ENCODE peak calls at places on chromosomes 4 and X, in seven cellular contexts. T is left lung; C is CD8-positive, alpha-beta T cell; X is IMR-90; E is gastrocnemius medialis; I is lower lobe of right lung; J is BJ. P is an unnamed sample. For H3K27me3, the result is how much of the 10 kb centered on the place peaks cover.

GRCh38 chrX:17738002-17738713 is 865 bp downstream of the SCML1 start:
- DNase-seq in E (peak), J (no peak), C (peak), X (peak), I (peak), T (peak), P (peak)

GRCh38 chr4:16516796-16517413 is 290.6 kb upstream of the TAPT1 start:
- DNase-seq in E (no peak), T (no peak), X (peak), I (no peak), C (no peak), J (no peak), P (peak)

GRCh38 chr4:102825261-102826071 is 1.9 kb downstream of the UBE2D3 start:
- DNase-seq in J (peak), E (peak), C (no peak), I (no peak), X (peak), T (no peak), P (peak)

GRCh38 chrX:97016106-97016505 is 132.4 kb downstream of the RPA4 start:
- DNase-seq in J (no peak), X (no peak), C (no peak), I (no peak), T (no peak), E (no peak), P (no peak)

GRCh38 chr4:128371004-128371777 is 83.6 kb upstream of the PGRMC2 start:
- DNase-seq in J (no peak), X (peak), E (no peak), T (no peak), C (no peak), I (no peak), P (no peak)

GRCh38 chr4:33088713-33089112 is 2368.5 kb downstream of the PCDH7 start:
- DNase-seq in T (no peak), X (no peak), J (no peak), C (no peak), I (no peak), E (no peak), P (no peak)

GRCh38 chr4:24664956-24665355 is 80.6 kb upstream of the DHX15 start:
- DNase-seq in T (no peak), X (peak), C (no peak), J (peak), E (no peak), I (no peak), P (no peak)

GRCh38 chr4:184475096-184475461 is 729 bp upstream of the IRF2 start:
- DNase-seq in I (peak), T (no peak), C (no peak), E (peak), J (no peak), X (peak), P (peak)

GRCh38 chr4:39446842-39447573 is 11.7 kb downstream of the RPL9 start:
- DNase-seq in J (no peak), E (no peak), C (peak), X (peak), T (peak), I (peak), P (peak)

GRCh38 chr4:184938871-184939270 is 79.4 kb upstream of the HELT start:
- DNase-seq in J (no peak), X (no peak), I (no peak), E (no peak), T (no peak), C (no peak), P (no peak)

GRCh38 chrX:103878466-103879151 is 46.6 kb upstream of the RAB9B start:
- DNase-seq in I (no peak), C (no peak), T (no peak), E (no peak), X (peak), J (peak), P (peak)

GRCh38 chrX:136210806-136211205 is 40.4 kb downstream of the MAP7D3 start:
- DNase-seq in X (no peak), I (no peak), T (no peak), J (no peak), C (no peak), E (no peak), P (no peak)

GRCh38 chr4:108953941-108954340 is 191.1 kb upstream of the ETNPPL start:
- DNase-seq in E (no peak), X (no peak), C (no peak), I (no peak), J (no peak), T (no peak), P (no peak)

GRCh38 chr4:160175064-160175643 is 1072.3 kb downstream of the RAPGEF2 start:
- DNase-seq in E (no peak), I (no peak), X (no peak), T (peak), J (no peak), C (no peak), P (peak)

GRCh38 chrX:46683023-46683422 is 75.9 kb downstream of the SLC9A7 start:
- DNase-seq in I (no peak), E (no peak), T (no peak), X (peak), J (no peak), C (no peak), P (no peak)

GRCh38 chr4:154164931-154165839 is 326.4 kb downstream of the DCHS2 start:
- DNase-seq in T (no peak), C (no peak), E (no peak), J (peak), I (no peak), X (peak), P (peak)

GRCh38 chr4:65028592-65028991 is 619.3 kb upstream of the TECRL start:
- DNase-seq in J (no peak), T (no peak), I (no peak), C (no peak), X (no peak), E (no peak), P (no peak)

GRCh38 chr4:85861064-85861767 is 386.3 kb downstream of the ARHGAP24 start:
- DNase-seq in C (no peak), J (no peak), T (no peak), X (peak), I (no peak), E (no peak), P (no peak)

GRCh38 chr4:63063765-63064164 is 1345.5 kb downstream of the TECRL start:
- DNase-seq in I (no peak), T (no peak), E (no peak), X (no peak), J (no peak), C (no peak), P (no peak)

GRCh38 chrX:74536142-74537010 is 78.0 kb downstream of the RLIM start:
- DNase-seq in E (peak), C (peak), I (peak), X (peak), T (peak), J (peak), P (peak)
- TF ChIP-seq CTCF in E (peak), C (no peak), I (peak), X (peak), T (peak), J (peak), P (peak)

GRCh38 chr4:3498901-3499510 is 33.2 kb downstream of the LRPAP1 start:
- DNase-seq in T (no peak), X (no peak), C (no peak), J (no peak), E (no peak), I (no peak), P (no peak)

GRCh38 chr4:3496021-3496420 is 32.9 kb downstream of the DOK7 start:
- DNase-seq in E (no peak), T (no peak), J (no peak), C (no peak), I (no peak), X (no peak), P (no peak)

GRCh38 chr4:3498407-3498806 is 33.8 kb downstream of the LRPAP1 start:
- DNase-seq in E (no peak), J (no peak), C (no peak), X (no peak), T (no peak), I (no peak), P (no peak)

GRCh38 chr4:3497095-3497494 is 34.0 kb downstream of the DOK7 start:
- DNase-seq in I (no peak), T (no peak), J (no peak), C (no peak), X (no peak), E (no peak), P (no peak)

DNA sequence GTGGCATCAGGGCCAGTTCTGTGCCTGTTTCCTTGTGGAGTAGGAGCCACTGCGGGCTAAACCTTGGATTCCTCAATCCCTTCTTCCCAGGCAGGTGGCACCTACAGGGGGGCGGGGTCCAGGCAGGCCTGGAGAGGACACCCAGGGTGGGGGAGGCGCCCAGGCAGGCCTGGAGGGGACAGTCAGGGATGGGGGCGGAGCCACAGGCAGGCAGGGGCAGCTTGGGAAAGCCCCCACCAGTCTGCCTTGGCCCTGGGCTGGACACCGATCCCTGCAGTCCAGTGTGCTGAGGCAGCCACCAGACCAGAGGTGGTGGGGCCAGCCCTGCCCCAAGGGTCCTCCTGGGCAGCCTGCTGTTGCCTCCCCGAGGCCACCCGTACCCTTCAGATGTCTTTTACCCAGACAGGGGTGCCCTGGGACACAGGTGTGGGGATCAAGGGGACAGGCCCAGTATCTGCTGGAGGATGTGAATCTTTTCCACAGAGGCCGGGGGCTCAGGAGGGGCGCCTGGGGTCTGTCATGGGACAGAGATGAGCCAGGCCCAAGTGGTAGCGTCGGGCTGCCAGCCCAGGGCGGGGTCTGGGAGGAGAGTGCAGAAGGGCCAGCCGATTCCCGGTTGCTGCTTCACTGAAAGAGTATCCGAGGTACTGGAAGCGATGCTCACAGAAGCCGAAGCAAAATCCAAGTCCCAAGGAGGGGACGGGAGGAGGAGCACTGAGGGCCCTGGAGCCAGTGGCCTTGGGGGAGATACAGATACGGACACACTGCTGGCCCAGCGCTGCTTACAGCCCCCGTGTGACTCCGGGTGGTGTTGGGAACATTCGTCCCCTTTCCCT is 34.5 kb downstream of the LRPAP1 start:
- DNase-seq in X (no peak), E (no peak), T (no peak), C (no peak), J (no peak), I (no peak), P (no peak)
- H3K27me3 ChIP-seq in X (under half), E (under half), T (under half), C (under half), J (under half), I (under half), P (under half)

GRCh38 chrX:142084611-142085010 is 120.5 kb downstream of the MAGEC2 start:
- DNase-seq in C (no peak), J (no peak), X (no peak), E (no peak), I (no peak), T (no peak), P (no peak)

GRCh38 chrX:142089193-142089592 is 115.9 kb downstream of the MAGEC2 start:
- DNase-seq in X (peak), E (no peak), I (no peak), C (no peak), T (no peak), J (no peak), P (no peak)
- TF ChIP-seq CTCF in X (peak), E (no peak), I (peak), C (no peak), T (peak), J (peak), P (peak)

DNA sequence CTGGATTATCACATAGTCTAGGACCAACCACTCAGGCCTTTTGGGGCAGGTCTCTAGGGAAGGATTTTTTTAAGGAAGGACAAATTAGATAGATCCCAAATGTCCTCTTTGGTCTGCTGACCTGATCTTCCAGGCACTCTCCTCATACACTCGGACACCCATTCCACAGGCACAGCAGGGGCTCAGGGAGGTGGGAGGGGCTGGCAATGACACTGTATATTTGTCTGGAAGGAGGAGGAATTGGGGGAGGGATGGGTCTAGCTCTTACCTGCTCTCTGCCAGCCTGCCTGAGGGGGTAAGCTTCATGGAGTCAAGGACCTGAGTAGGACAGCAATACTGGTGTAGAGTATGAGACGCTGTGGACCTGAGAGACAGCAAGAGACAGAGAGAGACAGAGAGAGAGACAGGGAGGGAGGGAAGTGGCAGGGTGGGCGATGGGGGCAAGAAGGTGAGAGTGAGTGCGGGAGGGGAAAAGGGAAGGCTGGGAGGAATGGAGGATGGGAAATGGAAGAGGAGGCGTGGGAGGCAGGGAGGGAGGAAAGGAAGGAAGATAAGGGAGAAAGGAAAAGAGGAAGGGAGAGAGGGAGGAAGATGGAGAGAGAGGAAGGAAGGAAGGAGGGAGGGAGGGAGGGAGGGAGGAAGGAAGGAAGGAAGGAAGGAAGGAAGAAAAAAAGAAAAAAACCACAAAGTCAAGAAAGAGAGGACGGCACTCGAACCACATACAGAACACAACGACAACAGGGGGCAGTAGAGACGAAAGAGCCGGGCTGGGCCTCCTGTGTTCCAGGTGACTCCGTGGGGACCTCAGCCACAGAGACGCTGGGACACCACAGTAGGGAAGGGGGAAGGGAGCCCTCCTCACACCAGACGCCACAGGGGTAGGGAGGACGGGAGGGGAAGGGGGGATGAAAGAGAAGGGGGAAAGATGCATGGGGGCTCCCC is 1.8 kb downstream of the IQSEC2 start:
- DNase-seq in E (no peak), X (no peak), J (no peak), C (no peak), T (no peak), I (no peak), P (no peak)
- H3K27me3 ChIP-seq in E (under half), X (under half), J (under half), C (under half), T (under half), I (under half), P (under half)

GRCh38 chrX:152600853-152601635 is 36.7 kb upstream of the GABRQ start:
- DNase-seq in X (no peak), C (no peak), T (no peak), E (no peak), J (no peak), I (no peak), P (peak)
- TF ChIP-seq CTCF in X (no peak), C (no peak), T (no peak), E (no peak), J (no peak), I (no peak), P (no peak)

DNA sequence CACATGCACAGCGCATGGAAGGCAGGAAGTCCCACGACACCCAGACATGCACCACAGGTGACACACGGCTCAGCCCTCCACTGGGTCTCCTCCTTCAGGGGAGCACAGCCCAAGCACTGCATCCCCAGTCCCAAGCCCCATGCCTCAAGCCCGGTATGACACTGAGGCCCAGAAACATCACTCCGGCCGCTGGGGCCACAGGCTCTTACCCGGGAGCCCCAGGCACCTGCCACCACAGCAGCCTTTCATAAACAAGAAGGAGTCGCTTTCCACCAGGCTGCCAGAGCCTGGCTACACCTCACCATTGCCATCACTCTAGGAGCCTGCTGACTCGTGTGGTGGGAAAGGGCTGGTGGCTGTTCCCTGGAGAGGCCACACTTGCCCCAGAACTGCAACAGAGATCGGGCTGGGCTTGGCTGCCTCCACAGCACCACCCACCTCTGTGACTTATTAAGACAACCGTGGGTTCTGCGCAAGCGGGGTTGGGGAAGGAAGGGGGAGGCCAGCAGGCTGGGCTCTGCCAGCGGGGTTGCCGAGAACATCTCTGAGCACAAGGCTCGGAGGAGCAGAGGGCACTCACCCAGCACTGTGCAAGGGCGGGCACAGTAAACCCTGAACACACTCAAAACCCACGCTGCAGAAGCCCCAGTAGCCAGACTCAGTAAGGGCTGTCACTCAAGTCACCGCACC is 4.5 kb downstream of the HAUS7 start:
- DNase-seq in T (no peak), E (no peak), C (no peak), X (no peak), J (no peak), I (no peak), P (no peak)
- H3K27me3 ChIP-seq in T (under half), E (under half), C (under half), X (under half), J (under half), I (under half), P (under half)

GRCh38 chr4:113328514-113328913 is 279.1 kb downstream of the ANK2 start:
- DNase-seq in I (no peak), J (no peak), X (no peak), C (no peak), T (no peak), E (no peak), P (no peak)
- TF ChIP-seq CTCF in I (peak), J (no peak), X (peak), C (peak), T (no peak), E (no peak), P (peak)

GRCh38 chr4:89897867-89898266 is 3.2 kb downstream of the MMRN1 start:
- DNase-seq in I (no peak), J (no peak), T (no peak), X (no peak), C (no peak), E (no peak), P (no peak)
- H3K27me3 ChIP-seq in I (under half), J (under half), T (under half), X (under half), C (under half), E (under half), P (under half)

GRCh38 chr4:10153161-10153560 is 36.6 kb upstream of the WDR1 start:
- DNase-seq in E (no peak), C (no peak), I (no peak), J (no peak), X (no peak), T (no peak), P (no peak)
- TF ChIP-seq CTCF in E (no peak), C (no peak), I (no peak), J (no peak), X (no peak), T (no peak), P (no peak)